ENCODE peak calls at places on chromosomes 16 and 17, in four cellular contexts. V is tibial nerve, W is heart left ventricle, S is heart right ventricle. X is an unnamed sample. For H3K4me1, the result is how much of the 10 kb centered on the place peaks cover.

GRCh38 chr17:76873856-76874255 is 5.7 kb downstream of the MGAT5B start:
- DNase-seq in S (no peak), V (no peak), W (no peak), X (no peak)

GRCh38 chr17:59829217-59830006 is 63.3 kb downstream of the TUBD1 start:
- DNase-seq in S (no peak), W (no peak), V (no peak), X (no peak)

GRCh38 chr17:78409191-78409621 is 30.8 kb downstream of the PGS1 start:
- DNase-seq in S (no peak), V (no peak), W (no peak), X (peak)

GRCh38 chr16:81466351-81466960 is 21.8 kb downstream of the CMIP start:
- DNase-seq in V (no peak), S (no peak), W (no peak), X (no peak)

GRCh38 chr17:3846739-3847670 is 959 bp upstream of the NCBP3 start:
- DNase-seq in S (no peak), V (no peak), W (no peak), X (no peak)

GRCh38 chr16:82580293-82580900 is 46.4 kb upstream of the CDH13 start:
- DNase-seq in W (no peak), V (no peak), S (no peak), X (no peak)

GRCh38 chr16:82062645-82063058 is 27.6 kb downstream of the HSD17B2 start:
- DNase-seq in W (no peak), S (no peak), V (no peak), X (peak)

GRCh38 chr17:37650419-37651003 is 7.3 kb upstream of the DDX52 start:
- DNase-seq in V (no peak), W (no peak), S (no peak), X (no peak)

GRCh38 chr17:1137465-1137894 is 42.3 kb downstream of the ABR start:
- DNase-seq in W (no peak), S (no peak), V (no peak), X (no peak)

GRCh38 chr17:75891605-75892555 is 4.9 kb downstream of the TRIM65 start:
- DNase-seq in W (no peak), V (no peak), S (no peak), X (no peak)

GRCh38 chr17:62778990-62779681 is 29.0 kb downstream of the MARCHF10 start:
- DNase-seq in V (no peak), W (no peak), S (no peak), X (peak)

GRCh38 chr16:79571065-79571697 is 29.4 kb downstream of the MAF start:
- DNase-seq in W (no peak), V (no peak), S (no peak), X (no peak)

GRCh38 chr17:8019665-8020064 is 17.2 kb downstream of the GUCY2D start:
- DNase-seq in S (no peak), V (no peak), W (no peak), X (peak)

GRCh38 chr16:15866451-15866850 is 9.6 kb upstream of the MYH11 start:
- DNase-seq in S (no peak), W (no peak), V (no peak), X (no peak)

GRCh38 chr16:47229053-47229640 is 85.4 kb upstream of the NETO2 start:
- DNase-seq in V (no peak), S (no peak), W (no peak), X (no peak)

GRCh38 chr17:78822552-78822951 is 18.1 kb downstream of the USP36 start:
- DNase-seq in S (no peak), V (no peak), W (no peak), X (peak)

GRCh38 chr17:80185968-80186367 is 16.1 kb downstream of the CARD14 start:
- DNase-seq in S (no peak), V (no peak), W (no peak), X (no peak)

GRCh38 chr16:80602894-80603293 is 62.1 kb downstream of the DYNLRB2 start:
- DNase-seq in V (no peak), S (no peak), W (no peak), X (no peak)

GRCh38 chr16:79897444-79898146 is 297.1 kb upstream of the MAF start:
- DNase-seq in S (no peak), V (peak), W (no peak), X (no peak)

GRCh38 chr17:8226536-8227237 is 16.3 kb upstream of the AURKB start:
- DNase-seq in S (peak), V (peak), W (peak), X (peak)

GRCh38 chr16:23008041-23008440 is 141.2 kb downstream of the USP31 start:
- DNase-seq in S (no peak), V (no peak), W (no peak), X (no peak)

GRCh38 chr17:4728124-4728523 is 3.1 kb upstream of the MED11 start:
- DNase-seq in W (no peak), S (no peak), V (no peak), X (peak)

GRCh38 chr17:63932008-63932561 is at the start of gene CD79B:
- DNase-seq in W (no peak), V (no peak), S (no peak), X (no peak)
- H3K4me1 ChIP-seq in W (under half), V (under half), S (under half), X (under half)

GRCh38 chr17:2222901-2223616 is 80.5 kb downstream of the SMG6 start:
- DNase-seq in S (peak), V (peak), W (no peak), X (no peak)
- H3K27ac ChIP-seq in S (peak), V (no peak), W (peak), X (peak)

GRCh38 chr16:27214084-27214961 is 11.0 kb downstream of the KDM8 start:
- DNase-seq in V (no peak), S (no peak), W (peak), X (no peak)

GRCh38 chr16:27217256-27217655 is 13.9 kb downstream of the KDM8 start:
- DNase-seq in S (no peak), W (peak), V (no peak), X (no peak)

GRCh38 chr16:27215660-27216059 is 12.3 kb downstream of the KDM8 start:
- DNase-seq in W (no peak), V (no peak), S (no peak), X (no peak)

GRCh38 chr16:27218756-27219155 is 15.4 kb downstream of the KDM8 start:
- DNase-seq in S (no peak), W (peak), V (no peak), X (peak)

GRCh38 chr16:27216297-27216885 is 13.1 kb downstream of the KDM8 start:
- DNase-seq in V (no peak), W (peak), S (no peak), X (no peak)
- H3K4me1 ChIP-seq in V (under half), W (under half), S (under half), X (under half)

GRCh38 chr16:14454391-14454790 is 175.7 kb downstream of the PARN start:
- DNase-seq in S (no peak), W (no peak), V (no peak), X (no peak)
- H3K27ac ChIP-seq in S (no peak), W (no peak), V (no peak), X (no peak)

GRCh38 chr16:85006639-85007038 is 4.7 kb downstream of the ZDHHC7 start:
- DNase-seq in S (no peak), V (no peak), W (no peak), X (no peak)

GRCh38 chr16:85003723-85004586 is 7.4 kb downstream of the ZDHHC7 start:
- DNase-seq in S (no peak), V (no peak), W (no peak), X (peak)

GRCh38 chr16:85003076-85003475 is 8.3 kb downstream of the ZDHHC7 start:
- DNase-seq in V (no peak), W (no peak), S (no peak), X (peak)

GRCh38 chr16:85005278-85006069 is 5.9 kb downstream of the ZDHHC7 start:
- DNase-seq in S (no peak), V (peak), W (no peak), X (peak)

GRCh38 chr16:85004587-85005205 is 6.6 kb downstream of the ZDHHC7 start:
- DNase-seq in S (no peak), W (no peak), V (no peak), X (peak)
- H3K4me1 ChIP-seq in S (half or more), W (half or more), V (under half), X (half or more)

GRCh38 chr17:72631568-72631967 is 460.9 kb downstream of the SLC39A11 start:
- DNase-seq in V (no peak), S (no peak), W (no peak), X (no peak)
- H3K27ac ChIP-seq in V (no peak), S (no peak), W (no peak), X (no peak)

X was measured in lower lobe of right lung.